ENCODE peak calls at places on chromosomes 13 and 19, in four cellular contexts. U is cardiac muscle cell, Q is K562, Y is left ventricle myocardium inferior. D is an unnamed sample.

GRCh38 chr13:27079421-27079958 is 92.1 kb downstream of the USP12 start:
- DNase-seq in Q (no peak), U (peak), Y (no peak), D (peak)

GRCh38 chr13:110258876-110259631 is 47.9 kb downstream of the COL4A1 start:
- DNase-seq in Y (no peak), U (no peak), Q (no peak), D (no peak)

GRCh38 chr19:19269952-19270694 is 3.0 kb downstream of the TM6SF2 start:
- DNase-seq in U (no peak), Q (peak), Y (no peak), D (no peak)

GRCh38 chr13:35978607-35979316 is 152.4 kb downstream of the DCLK1 start:
- DNase-seq in Q (peak), Y (no peak), U (peak), D (peak)

GRCh38 chr19:43471091-43471490 is 5.7 kb upstream of the LYPD3 start:
- DNase-seq in U (no peak), Q (no peak), Y (no peak), D (no peak)

GRCh38 chr13:26020536-26021290 is 31.1 kb downstream of the SHISA2 start:
- DNase-seq in U (no peak), Y (no peak), Q (no peak), D (no peak)

GRCh38 chr13:21911916-21912315 is 241.0 kb downstream of the FGF9 start:
- DNase-seq in Q (no peak), U (no peak), Y (no peak), D (no peak)

GRCh38 chr13:112447761-112448603 is 71.8 kb downstream of the SPACA7 start:
- DNase-seq in U (no peak), Y (no peak), Q (no peak), D (no peak)

GRCh38 chr19:18109363-18109730 is 11.8 kb downstream of the MAST3 start:
- DNase-seq in U (no peak), Y (no peak), Q (no peak), D (no peak)

GRCh38 chr19:2273356-2274184 is 8.4 kb downstream of the PEAK3 start:
- DNase-seq in Q (peak), Y (peak), U (peak), D (no peak)

GRCh38 chr19:8593931-8594330 is 16.6 kb downstream of the ADAMTS10 start:
- DNase-seq in Y (no peak), Q (no peak), U (no peak), D (no peak)

GRCh38 chr19:47229674-47230121 is 1.3 kb downstream of the BBC3 start:
- DNase-seq in Q (no peak), U (no peak), Y (no peak), D (no peak)

GRCh38 chr13:77751513-77752456 is 54.3 kb downstream of the SLAIN1 start:
- DNase-seq in Q (peak), U (peak), Y (no peak), D (peak)

GRCh38 chr13:101149735-101150380 is 266.4 kb downstream of the NALCN start:
- DNase-seq in U (peak), Y (no peak), Q (no peak), D (peak)

GRCh38 chr19:55652311-55653078 is 2.3 kb upstream of the U2AF2 start:
- DNase-seq in Y (no peak), Q (no peak), U (no peak), D (no peak)

GRCh38 chr13:113032291-113032690 is 63.3 kb downstream of the MCF2L start:
- DNase-seq in Y (no peak), Q (no peak), U (no peak), D (no peak)

GRCh38 chr13:30422056-30422914 is at the start of gene UBE2L5:
- DNase-seq in U (peak), Y (peak), Q (peak), D (peak)

GRCh38 chr13:20796791-20797513 is 23.2 kb upstream of the EEF1AKMT1 start:
- DNase-seq in U (no peak), Q (no peak), Y (no peak), D (no peak)

GRCh38 chr19:391199-391557 is 17.8 kb downstream of the C2CD4C start:
- DNase-seq in Y (no peak), Q (no peak), U (no peak), D (no peak)

GRCh38 chr19:18282021-18282787 is 782 bp upstream of the JUND start:
- DNase-seq in Y (no peak), Q (no peak), U (no peak), D (no peak)

GRCh38 chr13:77918391-77919261 is at the start of gene EDNRB:
- DNase-seq in U (peak), Y (peak), Q (no peak), D (peak)

GRCh38 chr19:41849067-41849466 is 4.2 kb downstream of the DMRTC2 start:
- DNase-seq in Q (no peak), U (no peak), Y (no peak), D (no peak)

GRCh38 chr19:18286973-18287635 is 5.7 kb upstream of the JUND start:
- DNase-seq in U (no peak), Q (no peak), Y (no peak), D (no peak)

GRCh38 chr13:96229356-96229755 is 139.4 kb downstream of the HS6ST3 start:
- DNase-seq in Q (peak), Y (no peak), U (peak), D (peak)

GRCh38 chr13:31756346-31756745 is 17.0 kb downstream of the RXFP2 start:
- DNase-seq in Q (no peak), Y (no peak), U (no peak), D (peak)

GRCh38 chr19:5086725-5087439 is 118.0 kb downstream of the KDM4B start:
- DNase-seq in U (no peak), Q (no peak), Y (no peak), D (no peak)

GRCh38 chr13:51849145-51850101 is 4.4 kb upstream of the TMEM272 start:
- DNase-seq in U (peak), Q (peak), Y (peak), D (peak)

GRCh38 chr13:33100876-33101275 is 84.7 kb downstream of the KL start:
- DNase-seq in Y (no peak), Q (no peak), U (no peak), D (no peak)

GRCh38 chr13:52738719-52739467 is 727 bp downstream of the CNMD start:
- DNase-seq in Q (peak), Y (no peak), U (peak), D (no peak)

GRCh38 chr13:112194167-112194530 is 127.2 kb downstream of the SOX1 start:
- DNase-seq in Q (no peak), Y (no peak), U (no peak), D (no peak)

GRCh38 chr13:76292726-76293125 is 593.5 kb downstream of the KCTD12 start:
- DNase-seq in Q (no peak), Y (no peak), U (no peak), D (no peak)

GRCh38 chr13:51833980-51834379 is 11.0 kb downstream of the TMEM272 start:
- DNase-seq in Y (no peak), U (no peak), Q (no peak), D (no peak)

GRCh38 chr19:2888739-2889224 is 11.9 kb upstream of the ZNF57 start:
- DNase-seq in Q (no peak), Y (no peak), U (no peak), D (no peak)

GRCh38 chr13:74145249-74145970 is 11.2 kb upstream of the KLF12 start:
- DNase-seq in Q (no peak), U (no peak), Y (no peak), D (peak)

GRCh38 chr13:26897706-26898550 is 137.3 kb upstream of the GPR12 start:
- DNase-seq in U (no peak), Y (no peak), Q (no peak), D (no peak)

GRCh38 chr19:32223106-32223505 is 122.3 kb upstream of the ZNF507 start:
- DNase-seq in Q (no peak), U (no peak), Y (no peak), D (no peak)

GRCh38 chr13:48158290-48158689 is 63.4 kb upstream of the MED4 start:
- DNase-seq in Y (no peak), Q (no peak), U (no peak), D (no peak)
- H3K27ac ChIP-seq in Y (peak), Q (no peak), U (no peak), D (no peak)

GRCh38 chr19:10864538-10864899 is 6.8 kb upstream of the CARM1 start:
- DNase-seq in Q (peak), Y (peak), U (peak), D (peak)
- H3K4me3 ChIP-seq in Q (no peak), Y (no peak), U (no peak), D (no peak)

GRCh38 chr13:97425570-97425969 is 8.4 kb upstream of the RAP2A start:
- DNase-seq in U (no peak), Q (no peak), Y (no peak), D (peak)
- TF ChIP-seq CTCF in U (no peak), Q (no peak), Y (no peak), D (no peak)

GRCh38 chr19:13103961-13104847 is 1.5 kb upstream of the LYL1 start:
- DNase-seq in U (peak), Q (peak), Y (peak), D (no peak)
- H3K27ac ChIP-seq in U (no peak), Q (peak), Y (peak), D (no peak)

GRCh38 chr19:3968556-3969434 is 2.1 kb downstream of the DAPK3 start:
- DNase-seq in Y (peak), Q (peak), U (peak), D (peak)
- H3K4me3 ChIP-seq in Y (peak), Q (no peak), U (peak), D (peak)

GRCh38 chr19:11964858-11965645 is at the start of gene ZNF763:
- DNase-seq in Q (peak), U (peak), Y (peak), D (peak)

GRCh38 chr19:11963566-11964355 is 1.1 kb upstream of the ZNF763 start:
- DNase-seq in Y (peak), U (peak), Q (peak), D (peak)

GRCh38 chr19:11970174-11970573 is 5.3 kb downstream of the ZNF763 start:
- DNase-seq in U (no peak), Y (no peak), Q (no peak), D (no peak)

GRCh38 chr19:11964496-11964857 is 363 bp upstream of the ZNF763 start:
- DNase-seq in Y (peak), U (no peak), Q (no peak), D (no peak)
- TF ChIP-seq CTCF in Y (no peak), U (peak), Q (no peak), D (peak)

DNA sequence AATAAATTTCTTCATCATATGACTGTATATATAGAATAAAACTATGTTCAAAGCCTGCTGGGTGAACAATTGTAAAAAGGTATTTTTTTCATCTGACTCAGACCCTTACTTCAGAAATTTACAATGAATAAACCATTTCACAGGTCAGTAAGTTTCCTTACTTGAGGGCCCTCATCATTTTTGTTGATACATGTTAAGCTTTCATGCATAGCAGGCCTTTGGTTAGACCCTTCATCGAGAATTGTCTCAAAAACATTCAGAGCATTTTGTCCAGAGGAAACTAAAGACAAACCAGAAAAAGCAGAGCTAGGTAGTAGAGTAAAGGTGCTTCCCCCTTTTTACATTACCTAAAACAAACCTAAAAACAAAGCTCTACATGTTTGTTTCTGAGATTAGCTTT is 46.2 kb downstream of the FNDC3A start:
- DNase-seq in U (no peak), Y (no peak), Q (no peak), D (no peak)
- H3K27ac ChIP-seq in U (no peak), Y (no peak), Q (no peak), D (peak)

DNA sequence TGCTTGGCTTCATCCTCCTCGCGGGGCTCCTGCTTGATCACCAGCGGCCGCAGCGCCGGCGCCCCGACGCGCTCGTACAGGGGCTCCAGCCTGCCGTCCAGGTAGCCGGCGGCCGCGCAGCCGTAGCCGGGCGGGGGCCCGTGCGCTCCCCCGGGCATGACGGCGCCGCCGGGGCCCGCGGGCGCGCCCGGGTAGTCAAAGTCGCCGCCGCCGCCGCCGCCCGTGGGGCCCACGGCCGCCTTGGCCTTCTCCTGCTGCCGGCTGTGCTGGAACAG is 497 bp downstream of the CEBPA start:
- DNase-seq in Q (no peak), Y (no peak), U (peak), D (no peak)
- H3K4me3 ChIP-seq in Q (peak), Y (peak), U (peak), D (no peak)

DNA sequence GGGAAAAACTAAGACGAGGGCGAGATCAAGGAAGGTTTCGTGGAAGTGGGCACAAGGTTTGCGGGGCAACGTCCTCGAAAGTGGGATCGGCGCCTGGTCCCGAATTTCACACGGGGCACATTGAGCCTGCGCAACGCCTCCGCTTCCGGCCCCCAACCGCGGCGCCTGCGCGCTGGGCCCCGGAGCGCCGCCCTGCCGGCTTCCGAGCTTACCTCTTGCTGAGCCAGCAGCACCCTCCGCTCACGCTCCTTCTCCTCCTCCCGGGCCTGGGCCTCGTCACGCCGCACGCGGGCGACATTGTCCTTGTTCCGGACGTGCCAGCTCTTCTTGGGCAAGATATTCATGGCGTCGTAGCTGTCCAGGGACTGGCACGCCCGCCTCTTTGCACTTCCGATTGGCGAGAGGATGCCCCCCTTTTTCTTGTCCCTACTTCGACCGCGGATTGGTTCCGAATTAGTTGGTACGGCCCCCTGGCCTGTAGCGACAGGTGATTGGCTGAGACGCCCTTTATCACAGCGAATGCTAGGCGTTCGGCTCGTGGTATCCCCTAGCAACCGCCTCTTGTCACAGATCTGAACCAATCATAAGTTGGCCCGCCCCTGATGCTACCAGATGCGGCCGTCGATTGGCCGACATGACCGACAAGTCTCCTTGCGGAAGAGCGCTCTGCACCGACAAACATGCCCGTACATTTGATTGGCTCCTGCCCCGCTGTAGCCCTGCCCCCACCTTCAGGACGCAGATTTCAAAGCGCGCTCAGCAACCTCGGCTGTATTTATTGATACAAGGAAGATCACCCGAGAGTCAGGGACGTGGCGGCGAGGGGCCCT is at the start of gene LENG1:
- DNase-seq in U (peak), Q (peak), Y (peak), D (peak)
- TF ChIP-seq CTCF in U (peak), Q (peak), Y (peak), D (peak)

DNA sequence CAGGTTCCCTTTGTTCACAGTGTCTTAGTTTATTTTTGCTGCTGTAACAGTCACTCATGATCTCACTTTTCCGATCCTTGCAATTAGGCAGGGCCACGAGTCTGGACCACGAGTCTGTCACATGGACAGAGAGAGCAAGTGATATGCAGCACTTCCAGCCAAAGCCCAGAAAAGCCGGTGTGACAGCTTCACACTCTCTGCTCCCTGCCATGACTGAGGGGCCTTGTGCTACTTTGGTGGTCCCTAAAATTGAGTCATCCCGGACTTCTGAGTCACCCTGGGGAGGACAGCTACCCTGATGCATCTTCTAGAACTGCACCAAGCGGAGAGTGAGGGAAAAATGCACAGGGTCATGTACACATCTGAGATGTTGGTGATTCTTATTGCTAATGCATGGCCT is 179.6 kb downstream of the EFNB2 start:
- DNase-seq in U (no peak), Q (no peak), Y (no peak), D (no peak)
- H3K27ac ChIP-seq in U (no peak), Q (no peak), Y (no peak), D (no peak)

D was measured in brain microvascular endothelial cell.